ENCODE peak calls at places on chromosomes 2 and 18, in ten cellular contexts. L is transverse colon, W is endothelial cell of umbilical vein, Z is HCT116, B is H1, A is SK-N-SH, T is vagina, R is breast epithelium, Y is HL-60, J is suprapubic skin. O is an unnamed sample.
A peak's percentile ranks its signal among the peaks of the same experiment; 100 is the strongest.

GRCh38 chr18:9365406-9365805 is 30.8 kb downstream of the TWSG1 start:
- DNase-seq in A (no peak), L (no peak), J (no peak), T (no peak), Y (no peak), W (no peak), Z (no peak), R (no peak), B (no peak), O (no peak)

GRCh38 chr2:127175821-127176354 is 44.2 kb downstream of the CYP27C1 start:
- DNase-seq in W (no peak), A (no peak), Y (no peak), L (peak; percentile 22), J (peak; percentile 80), B (no peak), Z (no peak), T (peak; percentile 95), R (no peak), O (peak; percentile 22)

GRCh38 chr2:64036343-64036742 is 17.1 kb upstream of the VPS54 start:
- DNase-seq in L (no peak), W (peak; percentile 61), T (no peak), A (no peak), Y (no peak), J (no peak), R (no peak), B (no peak), Z (no peak), O (no peak)

GRCh38 chr18:7381307-7381706 is 150.4 kb downstream of the LRRC30 start:
- DNase-seq in J (no peak), Z (no peak), T (no peak), Y (no peak), L (no peak), A (no peak), B (no peak), R (no peak), W (no peak), O (no peak)

GRCh38 chr2:168649105-168649504 is 153.3 kb upstream of the NOSTRIN start:
- DNase-seq in W (no peak), T (no peak), L (no peak), J (no peak), Z (no peak), B (no peak), R (no peak), Y (peak; percentile 40), A (no peak), O (no peak)

GRCh38 chr2:37417321-37417720 is 72.9 kb downstream of the QPCT start:
- DNase-seq in R (no peak), A (no peak), L (no peak), T (no peak), B (no peak), J (no peak), W (no peak), Z (no peak), Y (no peak), O (no peak)

GRCh38 chr2:23636412-23636811 is 251.4 kb downstream of the KLHL29 start:
- DNase-seq in A (peak; percentile 74), J (no peak), L (no peak), Z (no peak), T (no peak), R (no peak), B (no peak), Y (no peak), W (peak; percentile 24), O (no peak)

GRCh38 chr2:1793868-1794445 is 49.6 kb upstream of the PXDN start:
- DNase-seq in B (no peak), J (no peak), W (no peak), T (no peak), A (no peak), Z (no peak), Y (no peak), L (peak; percentile 35), R (no peak), O (no peak)

GRCh38 chr2:196677404-196677803 is 37.9 kb downstream of the CCDC150 start:
- DNase-seq in W (no peak), Y (no peak), T (no peak), Z (no peak), B (no peak), J (no peak), A (peak; percentile 25), L (no peak), R (no peak), O (no peak)

GRCh38 chr2:69645026-69645425 is 1.5 kb upstream of the AAK1 start:
- DNase-seq in A (no peak), J (no peak), Y (no peak), Z (no peak), L (no peak), W (peak; percentile 42), B (no peak), T (no peak), R (no peak), O (no peak)

GRCh38 chr18:5294618-5295230 is 802 bp downstream of the ZBTB14 start:
- DNase-seq in R (peak; percentile 62), B (peak; percentile 67), Y (peak; percentile 63), Z (no peak), A (no peak), W (peak; percentile 63), L (peak; percentile 56), J (peak; percentile 78), T (no peak), O (peak; percentile 38)
- TF ChIP-seq POLR2AphosphoS5 in R (peak; percentile 24), B (peak; percentile 31), Y (peak; percentile 89), Z (no peak), A (no peak), W (peak; percentile 11), L (no peak), J (no peak), T (no peak), O (no peak)

DNA sequence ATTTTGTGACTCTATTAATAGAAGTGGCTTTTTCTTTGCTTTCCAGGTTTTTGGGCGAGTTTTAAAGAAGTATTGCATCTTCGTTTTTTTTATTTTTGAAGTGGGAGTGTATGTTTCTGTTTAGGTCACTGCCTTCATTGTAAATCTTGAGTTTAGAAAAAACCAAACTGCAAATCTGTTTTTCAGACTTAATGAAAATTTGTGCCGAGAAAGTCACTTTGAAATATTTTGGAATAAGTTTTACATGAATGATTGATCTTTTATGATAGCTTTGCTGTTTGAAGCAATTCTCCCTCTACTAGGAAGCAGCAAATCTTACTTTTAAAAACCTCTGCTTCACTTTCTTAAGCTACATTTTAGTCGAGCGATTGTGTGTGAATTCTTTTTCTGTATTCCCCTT is 2.2 kb downstream of the SMAD4 start:
- DNase-seq in B (no peak), Y (no peak), T (no peak), L (no peak), W (no peak), R (no peak), A (no peak), Z (no peak), J (no peak), O (no peak)
- H3K4me3 ChIP-seq in B (peak overlapping the region; percentile 16), Y (peak overlapping the region; percentile 7), T (peak overlapping the region; percentile 79), L (peak overlapping the region; percentile 87), W (no peak overlapping the region), R (no peak overlapping the region), A (peak overlapping the region; percentile 87), Z (no peak overlapping the region), J (peak overlapping the region; percentile 85), O (peak overlapping the region; percentile 91)

GRCh38 chr18:62715439-62715792 is at the start of gene PHLPP1:
- DNase-seq in R (no peak), J (no peak), L (no peak), Z (no peak), B (no peak), A (no peak), T (no peak), W (no peak), Y (no peak), O (no peak)
- TF ChIP-seq POLR2AphosphoS5 in R (peak; percentile 71), J (no peak), L (no peak), Z (peak; percentile 4), B (peak; percentile 56), A (no peak), T (no peak), W (no peak), Y (no peak), O (no peak)

GRCh38 chr2:236848467-236848866 is 237.2 kb upstream of the COPS8 start:
- DNase-seq in W (no peak), Z (no peak), B (no peak), J (no peak), Y (no peak), A (peak; percentile 42), L (no peak), R (no peak), T (no peak), O (no peak)

GRCh38 chr2:236847538-236848263 is 238.0 kb upstream of the COPS8 start:
- DNase-seq in B (peak; percentile 75), Y (no peak), Z (no peak), R (no peak), L (no peak), J (no peak), W (no peak), T (no peak), A (no peak), O (no peak)

GRCh38 chr2:236849508-236849907 is 236.2 kb upstream of the COPS8 start:
- DNase-seq in L (no peak), A (no peak), R (no peak), Z (no peak), Y (no peak), B (no peak), J (no peak), T (no peak), W (no peak), O (no peak)

GRCh38 chr2:236849940-236850339 is 235.7 kb upstream of the COPS8 start:
- DNase-seq in Z (no peak), A (no peak), Y (no peak), R (no peak), W (no peak), T (no peak), L (no peak), J (no peak), B (no peak), O (no peak)

GRCh38 chr2:236847023-236847422 is 238.7 kb upstream of the COPS8 start:
- DNase-seq in A (no peak), R (no peak), L (no peak), T (no peak), W (no peak), B (no peak), J (no peak), Z (no peak), Y (no peak), O (no peak)
- H3K4me3 ChIP-seq in A (no peak overlapping the region), R (no peak overlapping the region), L (no peak overlapping the region), T (no peak overlapping the region), W (no peak overlapping the region), B (no peak overlapping the region), J (no peak overlapping the region), Z (no peak overlapping the region), Y (no peak overlapping the region), O (no peak overlapping the region)

GRCh38 chr2:173997269-173997668 is 32.1 kb upstream of the SP3 start:
- DNase-seq in T (peak; percentile 96), B (no peak), R (peak; percentile 57), L (peak; percentile 76), J (peak; percentile 93), A (no peak), Z (no peak), Y (peak; percentile 89), W (no peak), O (peak; percentile 39)
- TF ChIP-seq POLR2AphosphoS5 in T (peak; percentile 37), B (no peak), R (peak; percentile 86), L (peak; percentile 61), J (peak; percentile 17), A (no peak), Z (no peak), Y (peak; percentile 95), W (no peak), O (peak; percentile 33)